ENCODE peak calls at places on chromosomes 4 and X, in four cellular contexts. T is colonic mucosa, N is cardiac muscle cell, Y is body of pancreas. D is an unnamed sample. For H3K36me3, the result is how much of the 10 kb centered on the place peaks cover.

GRCh38 chr4:110224812-110225211 is 26.4 kb upstream of the ELOVL6 start:
- DNase-seq in T (no peak), N (peak), Y (no peak), D (no peak)

GRCh38 chrX:48989483-48989882 is 12.6 kb downstream of the GRIPAP1 start:
- DNase-seq in T (no peak), N (peak), Y (no peak), D (peak)

GRCh38 chr4:173332021-173332487 is 2.1 kb downstream of the HMGB2 start:
- DNase-seq in T (no peak), N (peak), Y (no peak), D (no peak)

GRCh38 chr4:102842367-102842766 is 15.0 kb upstream of the UBE2D3 start:
- DNase-seq in T (no peak), N (no peak), Y (no peak), D (no peak)

GRCh38 chr4:76850010-76850441 is 47.9 kb downstream of the SOWAHB start:
- DNase-seq in T (no peak), N (peak), Y (peak), D (peak)

GRCh38 chr4:25320374-25321172 is 8.0 kb downstream of the ZCCHC4 start:
- DNase-seq in T (no peak), N (peak), Y (no peak), D (no peak)

GRCh38 chrX:119410027-119410819 is 11.1 kb downstream of the SLC25A43 start:
- DNase-seq in T (peak), N (peak), Y (peak), D (no peak)

GRCh38 chrX:21741378-21741777 is 16.5 kb downstream of the SMPX start:
- DNase-seq in T (no peak), N (no peak), Y (no peak), D (no peak)

GRCh38 chrX:19725545-19726102 is 161.8 kb downstream of the SH3KBP1 start:
- DNase-seq in T (no peak), N (peak), Y (no peak), D (no peak)

GRCh38 chr4:169202878-169203277 is 67.9 kb downstream of the SH3RF1 start:
- DNase-seq in T (no peak), N (no peak), Y (no peak), D (no peak)

GRCh38 chrX:55056820-55057690 is 17.8 kb upstream of the PAGE2B start:
- DNase-seq in T (no peak), N (peak), Y (no peak), D (no peak)

GRCh38 chr4:129230836-129231235 is 134.9 kb downstream of the C4orf33 start:
- DNase-seq in T (no peak), N (no peak), Y (no peak), D (no peak)
- H3K4me3 ChIP-seq in T (no peak), N (no peak), Y (no peak), D (no peak)

GRCh38 chr4:47553329-47554125 is 68.5 kb downstream of the ATP10D start:
- DNase-seq in T (no peak), N (no peak), Y (no peak), D (no peak)

GRCh38 chr4:47561331-47561730 is 76.3 kb downstream of the ATP10D start:
- DNase-seq in T (no peak), N (no peak), Y (peak), D (no peak)

GRCh38 chr4:47551682-47552081 is 66.6 kb downstream of the ATP10D start:
- DNase-seq in T (no peak), N (no peak), Y (no peak), D (no peak)

GRCh38 chr4:47562297-47562696 is 77.2 kb downstream of the ATP10D start:
- DNase-seq in T (no peak), N (no peak), Y (no peak), D (no peak)

GRCh38 chr4:47557255-47557654 is 72.2 kb downstream of the ATP10D start:
- DNase-seq in T (no peak), N (no peak), Y (no peak), D (no peak)
- H3K36me3 ChIP-seq in T (under half), N (under half), Y (under half), D (under half)

DNA sequence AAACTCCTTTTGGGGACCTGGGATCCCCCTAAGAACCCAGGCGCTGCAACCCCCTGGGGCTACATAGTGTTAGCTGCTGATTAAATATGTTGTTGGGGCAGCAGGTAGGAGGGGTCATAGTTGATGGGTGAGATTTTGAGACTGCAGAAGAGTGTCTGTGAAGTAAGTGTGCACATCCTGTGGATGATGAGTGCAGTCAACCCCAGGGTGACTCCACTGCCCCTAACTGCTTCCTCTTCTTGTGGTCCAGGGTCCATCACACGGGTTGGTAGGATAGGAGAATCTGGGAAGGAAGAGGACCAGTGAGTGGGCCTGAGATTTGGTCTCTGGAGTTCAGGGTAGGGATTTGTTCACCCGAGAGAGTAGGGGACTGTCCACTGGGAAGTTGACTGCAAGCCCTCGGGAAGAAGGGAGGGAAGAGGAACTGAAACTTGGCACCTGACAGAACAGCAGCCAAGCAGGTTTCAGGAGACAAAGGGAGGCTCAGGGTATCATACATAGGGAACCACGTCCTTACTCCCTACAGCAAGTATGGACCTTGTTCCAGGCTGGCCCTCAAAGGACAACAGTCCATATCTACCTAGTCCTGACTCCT is 8.5 kb downstream of the DLG3 start:
- DNase-seq in T (no peak), N (no peak), Y (no peak), D (no peak)
- H3K4me3 ChIP-seq in T (peak), N (peak), Y (no peak), D (no peak)

DNA sequence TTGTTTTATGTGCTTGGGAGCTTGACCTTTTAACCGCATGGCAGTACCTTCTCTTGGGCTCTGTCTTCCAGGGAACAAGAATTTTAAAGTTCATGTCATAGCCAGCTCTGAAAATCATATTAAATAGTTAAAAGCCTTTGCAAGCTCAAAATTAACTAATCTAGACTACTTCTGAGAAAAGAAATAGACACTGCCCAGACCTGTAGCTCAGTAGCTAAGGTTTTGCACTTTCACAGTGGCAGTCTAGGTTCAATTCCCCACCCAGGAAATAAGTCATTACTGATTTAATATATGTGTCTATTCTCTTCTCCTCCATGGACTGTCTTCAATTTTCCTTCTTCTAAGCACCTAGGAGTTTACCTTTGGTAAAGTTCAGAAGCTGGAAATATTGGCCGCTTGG is 27.4 kb downstream of the HSD17B11 start:
- DNase-seq in T (no peak), N (no peak), Y (no peak), D (no peak)
- H3K36me3 ChIP-seq in T (under half), N (under half), Y (under half), D (under half)

GRCh38 chr4:163492951-163493504 is 1.5 kb upstream of the TMA16 start:
- DNase-seq in T (no peak), N (no peak), Y (no peak), D (no peak)
- H3K4me3 ChIP-seq in T (no peak), N (no peak), Y (no peak), D (no peak)

DNA sequence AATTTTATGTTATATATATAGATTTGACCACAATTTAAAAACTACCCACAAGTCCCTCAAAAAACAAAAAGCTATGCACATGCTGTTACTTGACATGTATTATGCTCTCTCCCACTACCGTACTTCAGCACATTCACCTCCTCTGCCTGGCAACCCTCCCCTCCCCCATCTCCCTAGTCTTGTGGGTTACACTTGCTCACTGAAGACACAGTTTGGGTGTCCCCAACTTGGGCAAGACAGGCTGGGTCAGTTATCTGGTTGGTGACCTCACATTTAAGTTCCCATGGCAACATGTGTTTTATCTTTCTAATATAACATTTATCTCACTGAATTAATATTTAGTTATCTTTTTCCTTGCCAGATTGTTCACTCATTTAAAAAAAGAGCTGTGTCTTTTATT is 32.7 kb downstream of the SEC24D start:
- DNase-seq in T (no peak), N (no peak), Y (peak), D (no peak)
- H3K36me3 ChIP-seq in T (under half), N (under half), Y (under half), D (half or more)

DNA sequence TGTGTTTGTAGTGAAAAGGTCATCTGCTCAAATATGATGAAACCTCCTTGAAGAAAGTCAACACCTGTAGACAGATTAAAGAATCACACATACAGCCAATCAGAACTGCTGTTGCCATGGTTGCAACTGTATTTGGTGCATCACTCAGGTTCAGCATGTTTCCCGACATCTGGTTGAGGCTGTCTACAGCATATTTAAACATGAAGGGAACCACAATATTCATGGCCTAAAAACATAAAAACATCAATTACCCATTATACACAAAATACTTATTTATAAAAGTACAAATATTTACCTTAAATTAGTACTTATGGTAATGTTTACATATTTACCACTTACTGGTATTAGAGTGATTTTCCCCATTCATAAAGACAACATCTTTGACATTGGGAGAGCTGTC is 79.7 kb downstream of the ABCB7 start:
- DNase-seq in T (no peak), N (no peak), Y (no peak), D (no peak)
- H3K4me3 ChIP-seq in T (no peak), N (no peak), Y (no peak), D (no peak)

GRCh38 chr4:141192564-141192963 is 28.1 kb upstream of the ZNF330 start:
- DNase-seq in T (no peak), N (no peak), Y (no peak), D (no peak)

GRCh38 chr4:141195095-141195707 is 25.5 kb upstream of the ZNF330 start:
- DNase-seq in T (no peak), N (no peak), Y (peak), D (peak)

GRCh38 chr4:141196227-141196928 is 24.3 kb upstream of the ZNF330 start:
- DNase-seq in T (no peak), N (no peak), Y (no peak), D (no peak)

GRCh38 chr4:141193516-141193915 is 27.2 kb upstream of the ZNF330 start:
- DNase-seq in T (no peak), N (no peak), Y (no peak), D (no peak)
- H3K36me3 ChIP-seq in T (under half), N (under half), Y (under half), D (under half)

DNA sequence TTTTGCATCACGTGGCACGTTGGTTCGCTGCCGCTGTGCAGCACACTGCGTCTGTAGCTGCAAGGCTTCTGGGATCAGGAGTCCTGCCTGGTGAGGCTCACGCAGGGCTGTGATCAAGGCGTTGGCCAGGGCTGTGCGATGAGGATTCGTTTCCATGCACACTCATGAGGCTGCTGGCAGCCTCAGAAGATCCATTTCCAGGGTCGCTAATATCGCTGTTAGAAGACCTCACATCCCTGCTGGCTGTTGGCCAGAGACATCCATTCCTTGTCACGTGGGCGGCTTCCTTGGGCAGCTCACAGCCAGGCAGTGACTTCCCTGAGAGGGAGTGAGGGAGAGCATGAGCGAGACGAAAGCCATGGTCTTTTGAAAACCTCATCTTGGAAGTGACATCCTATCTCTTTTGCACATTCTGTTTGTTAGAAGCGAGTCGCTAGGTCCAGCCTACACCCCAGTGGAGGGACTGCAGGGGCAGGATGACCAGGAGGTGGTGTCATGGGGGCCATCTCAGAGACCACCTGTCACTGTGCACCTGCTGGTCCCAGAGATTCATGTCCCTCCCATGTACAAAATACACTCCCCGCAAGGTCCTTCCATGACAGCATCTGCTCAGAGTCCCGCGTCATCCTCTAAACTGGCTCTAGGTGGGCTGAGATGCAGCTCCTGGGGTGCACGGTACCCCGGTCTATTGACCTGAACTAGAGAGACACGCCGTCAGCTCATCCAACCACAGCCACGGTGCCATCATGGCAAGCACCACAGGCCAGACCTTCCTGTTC is 12.2 kb downstream of the RGS12 start:
- DNase-seq in T (no peak), N (peak), Y (no peak), D (peak)
- H3K4me3 ChIP-seq in T (no peak), N (no peak), Y (no peak), D (no peak)

GRCh38 chr4:68316193-68316969 is 33.5 kb downstream of the YTHDC1 start:
- DNase-seq in T (no peak), N (no peak), Y (no peak), D (no peak)

GRCh38 chr4:68324509-68325262 is 25.2 kb downstream of the YTHDC1 start:
- DNase-seq in T (no peak), N (no peak), Y (no peak), D (no peak)

DNA sequence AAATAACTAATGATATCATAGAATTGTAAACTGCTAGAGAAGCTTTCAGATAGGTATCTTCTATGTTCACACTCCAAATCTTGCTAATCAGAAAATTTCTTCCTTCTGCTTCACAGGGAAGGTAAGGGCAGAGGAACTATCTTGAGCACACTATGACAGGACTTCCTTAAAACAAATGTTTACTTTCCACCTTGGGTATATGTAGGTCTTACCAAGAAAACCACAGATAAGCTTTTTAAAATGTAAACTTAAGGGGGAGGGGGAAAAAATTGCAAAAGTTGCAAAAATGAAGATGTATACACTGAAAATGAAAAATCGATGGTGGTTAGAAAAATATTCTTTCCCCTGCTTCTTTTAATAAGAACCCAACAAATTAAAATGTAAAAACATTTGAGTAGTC is 30.9 kb downstream of the YTHDC1 start:
- DNase-seq in T (no peak), N (no peak), Y (no peak), D (no peak)
- H3K36me3 ChIP-seq in T (under half), N (half or more), Y (under half), D (under half)

D was measured in adrenal gland.